ENCODE peak calls at places on chromosomes 16 and 17, in four cellular contexts. Z, U, G and E are unnamed samples.

GRCh38 chr17:42118545-42118944 is 2.6 kb downstream of the KAT2A start:
- DNase-seq in Z (peak; percentile 38), U (peak; percentile 58), G (no peak), E (no peak)

GRCh38 chr17:77182205-77182604 is 41.4 kb downstream of the SEC14L1 start:
- DNase-seq in Z (no peak), U (no peak), G (no peak), E (no peak)

GRCh38 chr17:27871407-27871806 is 21.8 kb downstream of the LYRM9 start:
- DNase-seq in Z (no peak), U (no peak), G (no peak), E (no peak)

GRCh38 chr17:73045722-73046121 is 46.8 kb downstream of the SLC39A11 start:
- DNase-seq in Z (no peak), U (no peak), G (no peak), E (no peak)

GRCh38 chr17:33967608-33968349 is 287.3 kb upstream of the CCL2 start:
- DNase-seq in Z (no peak), U (no peak), G (no peak), E (no peak)

GRCh38 chr17:43216369-43216761 is 4.7 kb downstream of the TMEM106A start:
- DNase-seq in Z (no peak), U (no peak), G (no peak), E (no peak)

GRCh38 chr17:48429638-48430586 is at the start of gene SKAP1:
- DNase-seq in Z (peak; percentile 75), U (peak; percentile 73), G (no peak), E (peak; percentile 68)

GRCh38 chr16:48408688-48409087 is 23.5 kb upstream of the SIAH1 start:
- DNase-seq in Z (no peak), U (no peak), G (no peak), E (no peak)

GRCh38 chr16:11452746-11453344 is 107.6 kb downstream of the RMI2 start:
- DNase-seq in Z (no peak), U (no peak), G (no peak), E (no peak)

GRCh38 chr16:75263963-75264445 is 12.6 kb upstream of the BCAR1 start:
- DNase-seq in Z (no peak), U (no peak), G (no peak), E (no peak)

GRCh38 chr17:40556198-40556661 is 9.0 kb downstream of the CCR7 start:
- DNase-seq in Z (no peak), U (no peak), G (no peak), E (no peak)

GRCh38 chr17:18139949-18140348 is 31.4 kb downstream of the MYO15A start:
- DNase-seq in Z (no peak), U (no peak), G (no peak), E (no peak)

GRCh38 chr17:49035470-49036269 is 38.5 kb downstream of the IGF2BP1 start:
- DNase-seq in Z (no peak), U (peak; percentile 50), G (no peak), E (no peak)

GRCh38 chr17:5592382-5592781 is 8.1 kb upstream of the NLRP1 start:
- DNase-seq in Z (peak; percentile 23), U (no peak), G (no peak), E (no peak)

GRCh38 chr16:54180421-54181359 is 105.9 kb downstream of the IRX3 start:
- DNase-seq in Z (no peak), U (no peak), G (no peak), E (no peak)

GRCh38 chr16:30439720-30440348 is 5.8 kb downstream of the SEPHS2 start:
- DNase-seq in Z (no peak), U (no peak), G (no peak), E (no peak)

GRCh38 chr16:47713225-47713595 is 252.1 kb downstream of the PHKB start:
- DNase-seq in Z (no peak), U (no peak), G (no peak), E (peak; percentile 4)

GRCh38 chr16:52611817-52612673 is 65.1 kb upstream of the TOX3 start:
- DNase-seq in Z (no peak), U (no peak), G (no peak), E (no peak)

GRCh38 chr17:17904171-17905035 is 67.6 kb upstream of the SREBF1 start:
- DNase-seq in Z (no peak), U (no peak), G (no peak), E (no peak)

GRCh38 chr16:66020642-66021041 is 345.8 kb upstream of the CDH5 start:
- DNase-seq in Z (no peak), U (no peak), G (no peak), E (no peak)

GRCh38 chr17:60311936-60312335 is 80.0 kb downstream of the USP32 start:
- DNase-seq in Z (no peak), U (no peak), G (no peak), E (no peak)

GRCh38 chr17:75460295-75460694 is 3.9 kb downstream of the TMEM94 start:
- DNase-seq in Z (no peak), U (no peak), G (no peak), E (no peak)

GRCh38 chr16:79519448-79519847 is 81.1 kb downstream of the MAF start:
- DNase-seq in Z (no peak), U (no peak), G (no peak), E (no peak)

GRCh38 chr17:41223821-41224220 is 2.6 kb upstream of the KRTAP9-2 start:
- DNase-seq in Z (no peak), U (no peak), G (no peak), E (no peak)

GRCh38 chr17:73494955-73495349 is 149.3 kb downstream of the SDK2 start:
- DNase-seq in Z (no peak), U (no peak), G (no peak), E (no peak)

GRCh38 chr17:17824119-17824779 is 12.5 kb downstream of the SREBF1 start:
- DNase-seq in Z (no peak), U (no peak), G (no peak), E (no peak)

GRCh38 chr16:23060458-23061320 is 88.6 kb downstream of the USP31 start:
- DNase-seq in Z (peak; percentile 51), U (peak; percentile 64), G (peak; percentile 33), E (peak; percentile 20)

GRCh38 chr16:15604460-15605390 is 38.2 kb downstream of the MARF1 start:
- DNase-seq in Z (no peak), U (no peak), G (no peak), E (no peak)

GRCh38 chr17:2043785-2044184 is 2.0 kb downstream of the OVCA2 start:
- DNase-seq in Z (no peak), U (no peak), G (no peak), E (no peak)

GRCh38 chr17:19508327-19508867 is 25.3 kb upstream of the SLC47A1 start:
- DNase-seq in Z (no peak), U (peak; percentile 55), G (peak; percentile 4), E (no peak)

GRCh38 chr16:53159781-53160436 is 105.1 kb downstream of the CHD9 start:
- DNase-seq in Z (peak; percentile 55), U (no peak), G (no peak), E (no peak)